ENCODE peak calls at places on chromosomes 13 and 19, in four cellular contexts. One of them, this sample, is unnamed.

GRCh38 chr13:110392510-110393233 is 85.6 kb downstream of the COL4A2 start:
- DNase-seq in CD4-positive, alpha-beta memory T cell: no peak
- DNase-seq in stimulated activated CD4-positive, alpha-beta T cell treated with anti-CD3 and anti-CD28 coated beads, Interleukin-1b, Interleukin-23, amount 100 ng/mL, for 24 hours: no peak
- DNase-seq in activated naive CD4-positive, alpha-beta T cell treated with anti-CD3 and anti-CD28 coated beads, Interleukin-2, amount 10 ng/mL, durations not matched to agents 7 days and 5 days: no peak
- DNase-seq in this sample: no peak

GRCh38 chr19:14091086-14091884 is 734 bp upstream of the SAMD1 start:
- DNase-seq in CD4-positive, alpha-beta memory T cell: peak
- DNase-seq in stimulated activated CD4-positive, alpha-beta T cell treated with anti-CD3 and anti-CD28 coated beads, Interleukin-1b, Interleukin-23, amount 100 ng/mL, for 24 hours: no peak
- DNase-seq in activated naive CD4-positive, alpha-beta T cell treated with anti-CD3 and anti-CD28 coated beads, Interleukin-2, amount 10 ng/mL, durations not matched to agents 7 days and 5 days: peak
- DNase-seq in this sample: peak

GRCh38 chr13:74794147-74794546 is 659.9 kb upstream of the KLF12 start:
- DNase-seq in CD4-positive, alpha-beta memory T cell: no peak
- DNase-seq in stimulated activated CD4-positive, alpha-beta T cell treated with anti-CD3 and anti-CD28 coated beads, Interleukin-1b, Interleukin-23, amount 100 ng/mL, for 24 hours: no peak
- DNase-seq in activated naive CD4-positive, alpha-beta T cell treated with anti-CD3 and anti-CD28 coated beads, Interleukin-2, amount 10 ng/mL, durations not matched to agents 7 days and 5 days: no peak
- DNase-seq in this sample: no peak

GRCh38 chr19:20858861-20859260 is 64.2 kb upstream of the ZNF85 start:
- DNase-seq in CD4-positive, alpha-beta memory T cell: no peak
- DNase-seq in stimulated activated CD4-positive, alpha-beta T cell treated with anti-CD3 and anti-CD28 coated beads, Interleukin-1b, Interleukin-23, amount 100 ng/mL, for 24 hours: no peak
- DNase-seq in activated naive CD4-positive, alpha-beta T cell treated with anti-CD3 and anti-CD28 coated beads, Interleukin-2, amount 10 ng/mL, durations not matched to agents 7 days and 5 days: no peak
- DNase-seq in this sample: no peak

GRCh38 chr19:13748169-13748884 is 16.0 kb upstream of the MRI1 start:
- DNase-seq in CD4-positive, alpha-beta memory T cell: no peak
- DNase-seq in stimulated activated CD4-positive, alpha-beta T cell treated with anti-CD3 and anti-CD28 coated beads, Interleukin-1b, Interleukin-23, amount 100 ng/mL, for 24 hours: no peak
- DNase-seq in activated naive CD4-positive, alpha-beta T cell treated with anti-CD3 and anti-CD28 coated beads, Interleukin-2, amount 10 ng/mL, durations not matched to agents 7 days and 5 days: peak
- DNase-seq in this sample: no peak

GRCh38 chr13:94139393-94139995 is 340.0 kb downstream of the DCT start:
- DNase-seq in CD4-positive, alpha-beta memory T cell: no peak
- DNase-seq in stimulated activated CD4-positive, alpha-beta T cell treated with anti-CD3 and anti-CD28 coated beads, Interleukin-1b, Interleukin-23, amount 100 ng/mL, for 24 hours: no peak
- DNase-seq in activated naive CD4-positive, alpha-beta T cell treated with anti-CD3 and anti-CD28 coated beads, Interleukin-2, amount 10 ng/mL, durations not matched to agents 7 days and 5 days: no peak
- DNase-seq in this sample: no peak

GRCh38 chr13:43879323-43880181 is at the start of the genes CCDC122 and LACC1:
- DNase-seq in CD4-positive, alpha-beta memory T cell: peak
- DNase-seq in stimulated activated CD4-positive, alpha-beta T cell treated with anti-CD3 and anti-CD28 coated beads, Interleukin-1b, Interleukin-23, amount 100 ng/mL, for 24 hours: peak
- DNase-seq in activated naive CD4-positive, alpha-beta T cell treated with anti-CD3 and anti-CD28 coated beads, Interleukin-2, amount 10 ng/mL, durations not matched to agents 7 days and 5 days: peak
- DNase-seq in this sample: peak

GRCh38 chr13:25943081-25943480 is 108.7 kb downstream of the SHISA2 start:
- DNase-seq in CD4-positive, alpha-beta memory T cell: no peak
- DNase-seq in stimulated activated CD4-positive, alpha-beta T cell treated with anti-CD3 and anti-CD28 coated beads, Interleukin-1b, Interleukin-23, amount 100 ng/mL, for 24 hours: no peak
- DNase-seq in activated naive CD4-positive, alpha-beta T cell treated with anti-CD3 and anti-CD28 coated beads, Interleukin-2, amount 10 ng/mL, durations not matched to agents 7 days and 5 days: no peak
- DNase-seq in this sample: no peak

GRCh38 chr13:109199280-109199679 is 569.9 kb downstream of the MYO16 start:
- DNase-seq in CD4-positive, alpha-beta memory T cell: no peak
- DNase-seq in stimulated activated CD4-positive, alpha-beta T cell treated with anti-CD3 and anti-CD28 coated beads, Interleukin-1b, Interleukin-23, amount 100 ng/mL, for 24 hours: no peak
- DNase-seq in activated naive CD4-positive, alpha-beta T cell treated with anti-CD3 and anti-CD28 coated beads, Interleukin-2, amount 10 ng/mL, durations not matched to agents 7 days and 5 days: no peak
- DNase-seq in this sample: no peak

GRCh38 chr13:44013666-44014291 is 134.1 kb downstream of the LACC1 start:
- DNase-seq in CD4-positive, alpha-beta memory T cell: no peak
- DNase-seq in stimulated activated CD4-positive, alpha-beta T cell treated with anti-CD3 and anti-CD28 coated beads, Interleukin-1b, Interleukin-23, amount 100 ng/mL, for 24 hours: no peak
- DNase-seq in activated naive CD4-positive, alpha-beta T cell treated with anti-CD3 and anti-CD28 coated beads, Interleukin-2, amount 10 ng/mL, durations not matched to agents 7 days and 5 days: no peak
- DNase-seq in this sample: no peak

GRCh38 chr19:39052243-39052746 is 19.9 kb upstream of the FBXO27 start:
- DNase-seq in CD4-positive, alpha-beta memory T cell: peak
- DNase-seq in stimulated activated CD4-positive, alpha-beta T cell treated with anti-CD3 and anti-CD28 coated beads, Interleukin-1b, Interleukin-23, amount 100 ng/mL, for 24 hours: peak
- DNase-seq in activated naive CD4-positive, alpha-beta T cell treated with anti-CD3 and anti-CD28 coated beads, Interleukin-2, amount 10 ng/mL, durations not matched to agents 7 days and 5 days: peak
- DNase-seq in this sample: peak

GRCh38 chr13:93765811-93766210 is 539.2 kb downstream of the GPC6 start:
- DNase-seq in CD4-positive, alpha-beta memory T cell: no peak
- DNase-seq in stimulated activated CD4-positive, alpha-beta T cell treated with anti-CD3 and anti-CD28 coated beads, Interleukin-1b, Interleukin-23, amount 100 ng/mL, for 24 hours: no peak
- DNase-seq in activated naive CD4-positive, alpha-beta T cell treated with anti-CD3 and anti-CD28 coated beads, Interleukin-2, amount 10 ng/mL, durations not matched to agents 7 days and 5 days: no peak
- DNase-seq in this sample: no peak

GRCh38 chr13:25478186-25478585 is 106.4 kb downstream of the ATP8A2 start:
- DNase-seq in CD4-positive, alpha-beta memory T cell: no peak
- DNase-seq in stimulated activated CD4-positive, alpha-beta T cell treated with anti-CD3 and anti-CD28 coated beads, Interleukin-1b, Interleukin-23, amount 100 ng/mL, for 24 hours: no peak
- DNase-seq in activated naive CD4-positive, alpha-beta T cell treated with anti-CD3 and anti-CD28 coated beads, Interleukin-2, amount 10 ng/mL, durations not matched to agents 7 days and 5 days: no peak
- DNase-seq in this sample: no peak

GRCh38 chr19:8045872-8046568 is 6.5 kb upstream of the CCL25 start:
- DNase-seq in CD4-positive, alpha-beta memory T cell: no peak
- DNase-seq in stimulated activated CD4-positive, alpha-beta T cell treated with anti-CD3 and anti-CD28 coated beads, Interleukin-1b, Interleukin-23, amount 100 ng/mL, for 24 hours: no peak
- DNase-seq in activated naive CD4-positive, alpha-beta T cell treated with anti-CD3 and anti-CD28 coated beads, Interleukin-2, amount 10 ng/mL, durations not matched to agents 7 days and 5 days: no peak
- DNase-seq in this sample: no peak

GRCh38 chr19:38035515-38036495 is 128.8 kb downstream of the SIPA1L3 start:
- DNase-seq in CD4-positive, alpha-beta memory T cell: no peak
- DNase-seq in stimulated activated CD4-positive, alpha-beta T cell treated with anti-CD3 and anti-CD28 coated beads, Interleukin-1b, Interleukin-23, amount 100 ng/mL, for 24 hours: no peak
- DNase-seq in activated naive CD4-positive, alpha-beta T cell treated with anti-CD3 and anti-CD28 coated beads, Interleukin-2, amount 10 ng/mL, durations not matched to agents 7 days and 5 days: no peak
- DNase-seq in this sample: no peak

GRCh38 chr13:26629260-26629659 is 71.8 kb downstream of the WASF3 start:
- DNase-seq in CD4-positive, alpha-beta memory T cell: no peak
- DNase-seq in stimulated activated CD4-positive, alpha-beta T cell treated with anti-CD3 and anti-CD28 coated beads, Interleukin-1b, Interleukin-23, amount 100 ng/mL, for 24 hours: no peak
- DNase-seq in activated naive CD4-positive, alpha-beta T cell treated with anti-CD3 and anti-CD28 coated beads, Interleukin-2, amount 10 ng/mL, durations not matched to agents 7 days and 5 days: no peak
- DNase-seq in this sample: no peak

GRCh38 chr13:40812102-40812501 is 22.7 kb downstream of the SLC25A15 start:
- DNase-seq in CD4-positive, alpha-beta memory T cell: no peak
- DNase-seq in stimulated activated CD4-positive, alpha-beta T cell treated with anti-CD3 and anti-CD28 coated beads, Interleukin-1b, Interleukin-23, amount 100 ng/mL, for 24 hours: no peak
- DNase-seq in activated naive CD4-positive, alpha-beta T cell treated with anti-CD3 and anti-CD28 coated beads, Interleukin-2, amount 10 ng/mL, durations not matched to agents 7 days and 5 days: no peak
- DNase-seq in this sample: no peak

GRCh38 chr19:30028118-30028991 is 86.3 kb downstream of the URI1 start:
- DNase-seq in CD4-positive, alpha-beta memory T cell: no peak
- DNase-seq in stimulated activated CD4-positive, alpha-beta T cell treated with anti-CD3 and anti-CD28 coated beads, Interleukin-1b, Interleukin-23, amount 100 ng/mL, for 24 hours: no peak
- DNase-seq in activated naive CD4-positive, alpha-beta T cell treated with anti-CD3 and anti-CD28 coated beads, Interleukin-2, amount 10 ng/mL, durations not matched to agents 7 days and 5 days: no peak
- DNase-seq in this sample: no peak